ENCODE peak calls at places on chromosomes 6 and 20, in ten cellular contexts. One of them, this sample, is unnamed.

GRCh38 chr6:166078294-166078693 is 89.4 kb downstream of the TBXT start:
- DNase-seq in breast epithelium: no peak
- DNase-seq in choroid plexus epithelial cell: peak
- DNase-seq in brain microvascular endothelial cell: peak
- DNase-seq in GM12864: no peak
- DNase-seq in WTC11: no peak
- DNase-seq in uterus: no peak
- DNase-seq in Peyer's patch: no peak
- DNase-seq in colonic mucosa: no peak
- DNase-seq in astrocyte of the cerebellum: peak
- DNase-seq in this sample: no peak

GRCh38 chr6:32689531-32690505 is 23.4 kb upstream of the HLA-DQB1 start:
- DNase-seq in breast epithelium: no peak
- DNase-seq in choroid plexus epithelial cell: peak
- DNase-seq in brain microvascular endothelial cell: peak
- DNase-seq in GM12864: no peak
- DNase-seq in WTC11: no peak
- DNase-seq in uterus: no peak
- DNase-seq in Peyer's patch: peak
- DNase-seq in colonic mucosa: no peak
- DNase-seq in astrocyte of the cerebellum: no peak
- DNase-seq in this sample: peak

GRCh38 chr6:16512585-16513109 is 248.6 kb downstream of the ATXN1 start:
- DNase-seq in breast epithelium: no peak
- DNase-seq in choroid plexus epithelial cell: no peak
- DNase-seq in brain microvascular endothelial cell: no peak
- DNase-seq in GM12864: no peak
- DNase-seq in WTC11: no peak
- DNase-seq in uterus: no peak
- DNase-seq in Peyer's patch: no peak
- DNase-seq in colonic mucosa: no peak
- DNase-seq in astrocyte of the cerebellum: no peak
- DNase-seq in this sample: no peak

GRCh38 chr20:24469116-24470030 is at the start of gene SYNDIG1:
- DNase-seq in breast epithelium: no peak
- DNase-seq in choroid plexus epithelial cell: peak
- DNase-seq in brain microvascular endothelial cell: no peak
- DNase-seq in GM12864: no peak
- DNase-seq in WTC11: peak
- DNase-seq in uterus: peak
- DNase-seq in Peyer's patch: no peak
- DNase-seq in colonic mucosa: no peak
- DNase-seq in astrocyte of the cerebellum: no peak
- DNase-seq in this sample: no peak

GRCh38 chr6:111658445-111659154 is 52.9 kb upstream of the TRAF3IP2 start:
- DNase-seq in breast epithelium: no peak
- DNase-seq in choroid plexus epithelial cell: peak
- DNase-seq in brain microvascular endothelial cell: no peak
- DNase-seq in GM12864: no peak
- DNase-seq in WTC11: no peak
- DNase-seq in uterus: peak
- DNase-seq in Peyer's patch: no peak
- DNase-seq in colonic mucosa: no peak
- DNase-seq in astrocyte of the cerebellum: peak
- DNase-seq in this sample: no peak

GRCh38 chr6:170290306-170291128 is at the start of gene DLL1:
- DNase-seq in breast epithelium: no peak
- DNase-seq in choroid plexus epithelial cell: peak
- DNase-seq in brain microvascular endothelial cell: no peak
- DNase-seq in GM12864: no peak
- DNase-seq in WTC11: peak
- DNase-seq in uterus: no peak
- DNase-seq in Peyer's patch: no peak
- DNase-seq in colonic mucosa: peak
- DNase-seq in astrocyte of the cerebellum: no peak
- DNase-seq in this sample: peak

GRCh38 chr20:402496-402885 is 5.6 kb upstream of the RBCK1 start:
- DNase-seq in breast epithelium: no peak
- DNase-seq in choroid plexus epithelial cell: no peak
- DNase-seq in brain microvascular endothelial cell: no peak
- DNase-seq in GM12864: no peak
- DNase-seq in WTC11: no peak
- DNase-seq in uterus: no peak
- DNase-seq in Peyer's patch: no peak
- DNase-seq in colonic mucosa: no peak
- DNase-seq in astrocyte of the cerebellum: no peak
- DNase-seq in this sample: no peak

GRCh38 chr6:235763-236360 is 56.4 kb upstream of the DUSP22 start:
- DNase-seq in breast epithelium: no peak
- DNase-seq in choroid plexus epithelial cell: peak
- DNase-seq in brain microvascular endothelial cell: peak
- DNase-seq in GM12864: no peak
- DNase-seq in WTC11: no peak
- DNase-seq in uterus: peak
- DNase-seq in Peyer's patch: no peak
- DNase-seq in colonic mucosa: no peak
- DNase-seq in astrocyte of the cerebellum: no peak
- DNase-seq in this sample: no peak

GRCh38 chr20:3046677-3047462 is 1.0 kb downstream of the MRPS26 start:
- DNase-seq in breast epithelium: no peak
- DNase-seq in choroid plexus epithelial cell: peak
- DNase-seq in brain microvascular endothelial cell: peak
- DNase-seq in GM12864: no peak
- DNase-seq in WTC11: no peak
- DNase-seq in uterus: no peak
- DNase-seq in Peyer's patch: no peak
- DNase-seq in colonic mucosa: peak
- DNase-seq in astrocyte of the cerebellum: no peak
- DNase-seq in this sample: no peak

GRCh38 chr6:33837971-33838665 is 34.3 kb upstream of the MLN start:
- DNase-seq in breast epithelium: no peak
- DNase-seq in choroid plexus epithelial cell: peak
- DNase-seq in brain microvascular endothelial cell: no peak
- DNase-seq in GM12864: no peak
- DNase-seq in WTC11: peak
- DNase-seq in uterus: peak
- DNase-seq in Peyer's patch: no peak
- DNase-seq in colonic mucosa: no peak
- DNase-seq in astrocyte of the cerebellum: no peak
- DNase-seq in this sample: no peak

GRCh38 chr6:91161246-91161645 is 574.4 kb upstream of the MAP3K7 start:
- DNase-seq in breast epithelium: no peak
- DNase-seq in choroid plexus epithelial cell: no peak
- DNase-seq in brain microvascular endothelial cell: no peak
- DNase-seq in GM12864: no peak
- DNase-seq in WTC11: no peak
- DNase-seq in uterus: no peak
- DNase-seq in Peyer's patch: no peak
- DNase-seq in colonic mucosa: no peak
- DNase-seq in astrocyte of the cerebellum: no peak
- DNase-seq in this sample: no peak

GRCh38 chr6:144741659-144742058 is 456.5 kb downstream of the UTRN start:
- DNase-seq in breast epithelium: no peak
- DNase-seq in choroid plexus epithelial cell: no peak
- DNase-seq in brain microvascular endothelial cell: no peak
- DNase-seq in GM12864: no peak
- DNase-seq in WTC11: no peak
- DNase-seq in uterus: no peak
- DNase-seq in Peyer's patch: no peak
- DNase-seq in colonic mucosa: no peak
- DNase-seq in astrocyte of the cerebellum: no peak
- DNase-seq in this sample: no peak

GRCh38 chr6:161663682-161664081 is 389.8 kb upstream of the AGPAT4 start:
- DNase-seq in breast epithelium: no peak
- DNase-seq in choroid plexus epithelial cell: no peak
- DNase-seq in brain microvascular endothelial cell: no peak
- DNase-seq in GM12864: no peak
- DNase-seq in WTC11: no peak
- DNase-seq in uterus: no peak
- DNase-seq in Peyer's patch: no peak
- DNase-seq in colonic mucosa: no peak
- DNase-seq in astrocyte of the cerebellum: no peak
- DNase-seq in this sample: no peak

GRCh38 chr6:161658216-161658615 is 384.4 kb upstream of the AGPAT4 start:
- DNase-seq in breast epithelium: no peak
- DNase-seq in choroid plexus epithelial cell: no peak
- DNase-seq in brain microvascular endothelial cell: no peak
- DNase-seq in GM12864: no peak
- DNase-seq in WTC11: no peak
- DNase-seq in uterus: no peak
- DNase-seq in Peyer's patch: no peak
- DNase-seq in colonic mucosa: no peak
- DNase-seq in astrocyte of the cerebellum: no peak
- DNase-seq in this sample: no peak

GRCh38 chr6:161660666-161661571 is 387.1 kb upstream of the AGPAT4 start:
- DNase-seq in breast epithelium: no peak
- DNase-seq in choroid plexus epithelial cell: no peak
- DNase-seq in brain microvascular endothelial cell: no peak
- DNase-seq in GM12864: no peak
- DNase-seq in WTC11: no peak
- DNase-seq in uterus: no peak
- DNase-seq in Peyer's patch: no peak
- DNase-seq in colonic mucosa: no peak
- DNase-seq in astrocyte of the cerebellum: no peak
- DNase-seq in this sample: no peak
- TF ChIP-seq CTCF in breast epithelium: no peak
- TF ChIP-seq CTCF in choroid plexus epithelial cell: no peak
- TF ChIP-seq CTCF in brain microvascular endothelial cell: no peak
- TF ChIP-seq CTCF in GM12864: peak
- TF ChIP-seq CTCF in WTC11: no peak
- TF ChIP-seq CTCF in uterus: no peak
- TF ChIP-seq CTCF in Peyer's patch: no peak
- TF ChIP-seq CTCF in colonic mucosa: no peak
- TF ChIP-seq CTCF in astrocyte of the cerebellum: no peak
- TF ChIP-seq CTCF in this sample: no peak

DNA sequence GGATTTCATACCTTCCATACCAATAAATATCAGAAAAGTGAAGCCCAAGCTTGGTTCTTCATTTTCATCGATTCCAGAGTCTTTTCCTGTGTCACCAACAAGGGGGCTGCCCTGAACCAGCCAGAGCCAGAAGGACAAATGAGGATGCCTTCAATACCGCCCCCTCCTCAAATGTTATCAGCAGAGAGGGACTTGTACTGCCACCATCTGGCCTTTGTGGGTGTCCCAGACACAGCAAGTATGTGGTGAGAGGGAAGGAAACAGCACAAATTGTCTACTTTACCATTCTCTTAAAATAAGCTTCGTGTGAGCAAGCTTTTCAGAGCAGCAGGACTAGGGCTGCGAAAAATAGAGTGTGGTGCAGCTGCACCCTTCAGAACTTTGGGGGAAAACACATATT is 165.3 kb downstream of the SOBP start:
- DNase-seq in breast epithelium: no peak
- DNase-seq in choroid plexus epithelial cell: peak
- DNase-seq in brain microvascular endothelial cell: no peak
- DNase-seq in GM12864: no peak
- DNase-seq in WTC11: peak
- DNase-seq in uterus: no peak
- DNase-seq in Peyer's patch: no peak
- DNase-seq in colonic mucosa: no peak
- DNase-seq in astrocyte of the cerebellum: no peak
- DNase-seq in this sample: no peak
- TF ChIP-seq CTCF in breast epithelium: no peak
- TF ChIP-seq CTCF in choroid plexus epithelial cell: peak
- TF ChIP-seq CTCF in brain microvascular endothelial cell: peak
- TF ChIP-seq CTCF in GM12864: peak
- TF ChIP-seq CTCF in WTC11: no peak
- TF ChIP-seq CTCF in uterus: no peak
- TF ChIP-seq CTCF in Peyer's patch: no peak
- TF ChIP-seq CTCF in colonic mucosa: no peak
- TF ChIP-seq CTCF in astrocyte of the cerebellum: peak
- TF ChIP-seq CTCF in this sample: no peak

GRCh38 chr20:56483970-56484369 is 15.5 kb downstream of the RTF2 start:
- DNase-seq in breast epithelium: no peak
- DNase-seq in choroid plexus epithelial cell: no peak
- DNase-seq in brain microvascular endothelial cell: no peak
- DNase-seq in GM12864: no peak
- DNase-seq in WTC11: no peak
- DNase-seq in uterus: no peak
- DNase-seq in Peyer's patch: peak
- DNase-seq in colonic mucosa: no peak
- DNase-seq in astrocyte of the cerebellum: no peak
- DNase-seq in this sample: no peak
- TF ChIP-seq CTCF in breast epithelium: no peak
- TF ChIP-seq CTCF in choroid plexus epithelial cell: no peak
- TF ChIP-seq CTCF in brain microvascular endothelial cell: no peak
- TF ChIP-seq CTCF in GM12864: no peak
- TF ChIP-seq CTCF in WTC11: no peak
- TF ChIP-seq CTCF in uterus: no peak
- TF ChIP-seq CTCF in Peyer's patch: no peak
- TF ChIP-seq CTCF in colonic mucosa: no peak
- TF ChIP-seq CTCF in astrocyte of the cerebellum: no peak
- TF ChIP-seq CTCF in this sample: no peak

DNA sequence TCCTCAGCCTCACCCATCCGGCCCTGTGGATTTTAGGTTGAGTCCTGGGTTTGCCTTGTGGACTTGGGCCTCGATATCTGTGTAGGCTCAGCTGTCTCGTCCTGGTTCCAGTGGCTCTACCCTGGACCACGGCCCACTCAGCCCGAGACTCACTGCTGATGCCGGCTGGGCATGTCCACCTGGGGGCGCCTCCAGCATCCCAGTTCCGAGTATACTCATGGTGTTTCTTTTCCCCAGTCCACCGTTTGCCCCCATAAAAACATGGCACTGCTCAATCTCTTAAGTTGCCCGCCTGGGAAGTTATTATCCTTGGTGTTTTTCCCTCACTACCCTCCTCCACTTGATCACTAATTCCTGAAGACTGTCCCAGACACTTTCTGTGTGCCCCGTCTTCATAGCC is 99.1 kb downstream of the ARID1B start:
- DNase-seq in breast epithelium: no peak
- DNase-seq in choroid plexus epithelial cell: no peak
- DNase-seq in brain microvascular endothelial cell: no peak
- DNase-seq in GM12864: no peak
- DNase-seq in WTC11: peak
- DNase-seq in uterus: no peak
- DNase-seq in Peyer's patch: no peak
- DNase-seq in colonic mucosa: no peak
- DNase-seq in astrocyte of the cerebellum: no peak
- DNase-seq in this sample: no peak
- TF ChIP-seq CTCF in breast epithelium: no peak
- TF ChIP-seq CTCF in choroid plexus epithelial cell: peak
- TF ChIP-seq CTCF in brain microvascular endothelial cell: peak
- TF ChIP-seq CTCF in GM12864: peak
- TF ChIP-seq CTCF in WTC11: peak
- TF ChIP-seq CTCF in uterus: no peak
- TF ChIP-seq CTCF in Peyer's patch: no peak
- TF ChIP-seq CTCF in colonic mucosa: no peak
- TF ChIP-seq CTCF in astrocyte of the cerebellum: peak
- TF ChIP-seq CTCF in this sample: no peak

DNA sequence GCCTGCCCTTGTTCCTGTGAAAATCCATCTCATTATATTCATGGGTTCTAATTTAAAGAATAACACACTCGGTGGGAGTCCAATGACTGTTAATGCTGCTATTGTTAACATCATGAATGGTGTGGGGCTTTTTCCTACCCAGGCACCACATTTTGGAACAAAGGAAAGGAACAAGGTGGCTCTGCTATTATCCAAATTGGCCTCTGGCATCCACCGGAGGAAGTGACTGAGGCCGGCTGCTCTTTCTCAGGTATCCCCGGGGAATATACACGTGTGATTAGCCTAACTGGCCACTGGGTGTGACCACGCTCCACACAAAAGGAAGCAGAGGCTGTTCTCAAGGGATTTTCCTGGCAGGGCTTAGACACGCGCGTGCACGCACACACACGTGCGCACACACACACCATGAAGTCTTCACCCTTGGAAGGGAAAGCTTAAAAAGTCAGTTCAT is 601.2 kb upstream of the ARID1B start:
- DNase-seq in breast epithelium: peak
- DNase-seq in choroid plexus epithelial cell: peak
- DNase-seq in brain microvascular endothelial cell: no peak
- DNase-seq in GM12864: no peak
- DNase-seq in WTC11: peak
- DNase-seq in uterus: peak
- DNase-seq in Peyer's patch: no peak
- DNase-seq in colonic mucosa: peak
- DNase-seq in astrocyte of the cerebellum: no peak
- DNase-seq in this sample: no peak
- TF ChIP-seq CTCF in breast epithelium: peak
- TF ChIP-seq CTCF in choroid plexus epithelial cell: no peak
- TF ChIP-seq CTCF in brain microvascular endothelial cell: peak
- TF ChIP-seq CTCF in GM12864: peak
- TF ChIP-seq CTCF in WTC11: no peak
- TF ChIP-seq CTCF in uterus: no peak
- TF ChIP-seq CTCF in Peyer's patch: no peak
- TF ChIP-seq CTCF in colonic mucosa: no peak
- TF ChIP-seq CTCF in astrocyte of the cerebellum: peak
- TF ChIP-seq CTCF in this sample: no peak